ENCODE peak calls at places on chromosomes 2 and 18, in four cellular contexts. A is A549, Q is K562, R is H1. F is an unnamed sample.

GRCh38 chr2:100610381-100610831 is 47.6 kb downstream of the PDCL3 start:
- DNase-seq in A (peak; percentile 81), R (peak; percentile 85), Q (peak; percentile 68), F (peak; percentile 36)

GRCh38 chr2:59034791-59035190 is 793.7 kb upstream of the FANCL start:
- DNase-seq in Q (no peak), R (no peak), A (no peak), F (no peak)

GRCh38 chr2:99879481-99879880 is 262.9 kb downstream of the AFF3 start:
- DNase-seq in A (no peak), R (no peak), Q (no peak), F (no peak)

GRCh38 chr2:150938586-150938985 is 323.1 kb downstream of the RBM43 start:
- DNase-seq in A (no peak), Q (no peak), R (no peak), F (no peak)

GRCh38 chr18:7202119-7202680 is 28.7 kb upstream of the LRRC30 start:
- DNase-seq in A (no peak), R (no peak), Q (no peak), F (no peak)

GRCh38 chr2:196592912-196593881 is 46.3 kb upstream of the CCDC150 start:
- DNase-seq in R (peak; percentile 77), A (peak; percentile 60), Q (no peak), F (no peak)

GRCh38 chr2:19876751-19877150 is 25.0 kb downstream of the TTC32 start:
- DNase-seq in A (no peak), Q (no peak), R (no peak), F (no peak)

GRCh38 chr2:45647346-45647745 is 4.1 kb upstream of the PRKCE start:
- DNase-seq in A (no peak), R (no peak), Q (no peak), F (no peak)

GRCh38 chr2:72722492-72723090 is 103.2 kb downstream of the EXOC6B start:
- DNase-seq in Q (no peak), A (no peak), R (no peak), F (peak; percentile 53)

GRCh38 chr2:29749041-29749440 is 172.3 kb downstream of the ALK start:
- DNase-seq in Q (no peak), R (no peak), A (no peak), F (no peak)

GRCh38 chr2:175309799-175310198 is 128.3 kb upstream of the ATP5MC3 start:
- DNase-seq in R (peak; percentile 54), Q (peak; percentile 68), A (peak; percentile 22), F (peak; percentile 27)

GRCh38 chr2:241673797-241674725 is 12.6 kb downstream of the DTYMK start:
- DNase-seq in A (peak; percentile 50), Q (peak; percentile 22), R (peak; percentile 63), F (peak; percentile 28)

GRCh38 chr18:42473611-42474010 is 518.6 kb downstream of the PIK3C3 start:
- DNase-seq in R (no peak), Q (no peak), A (no peak), F (no peak)

GRCh38 chr2:169363027-169363569 is 764 bp upstream of the LRP2 start:
- DNase-seq in R (no peak), Q (no peak), A (no peak), F (no peak)

GRCh38 chr2:74094291-74094690 is 53.4 kb downstream of the BOLA3 start:
- DNase-seq in R (no peak), Q (no peak), A (no peak), F (no peak)

GRCh38 chr18:73136134-73136533 is 268.3 kb upstream of the NETO1 start:
- DNase-seq in A (peak; percentile 2), Q (no peak), R (no peak), F (peak; percentile 3)

GRCh38 chr18:66495844-66496243 is 108.0 kb downstream of the CDH19 start:
- DNase-seq in R (peak; percentile 85), Q (peak; percentile 2), A (no peak), F (peak; percentile 62)

GRCh38 chr2:164061129-164061746 is 325.4 kb upstream of the FIGN start:
- DNase-seq in A (peak; percentile 5), Q (peak; percentile 6), R (peak; percentile 85), F (peak; percentile 53)

GRCh38 chr2:109633284-109633961 is 19.3 kb downstream of the SOWAHC start:
- DNase-seq in A (no peak), R (no peak), Q (no peak), F (no peak)

GRCh38 chr2:128791120-128791982 is 472.7 kb upstream of the HS6ST1 start:
- DNase-seq in A (no peak), Q (no peak), R (peak; percentile 47), F (no peak)

GRCh38 chr2:128485761-128486639 is 167.3 kb upstream of the HS6ST1 start:
- DNase-seq in A (no peak), Q (no peak), R (no peak), F (no peak)

GRCh38 chr18:48785686-48786470 is 164.9 kb downstream of the SMAD7 start:
- DNase-seq in A (no peak), Q (no peak), R (no peak), F (no peak)

GRCh38 chr2:231250146-231250545 is 51.7 kb downstream of the ARMC9 start:
- DNase-seq in A (no peak), R (no peak), Q (no peak), F (no peak)

GRCh38 chr2:150046211-150046610 is 441.3 kb downstream of the RND3 start:
- DNase-seq in A (no peak), Q (no peak), R (no peak), F (no peak)

GRCh38 chr18:23049698-23050373 is 85.4 kb upstream of the CABLES1 start:
- DNase-seq in A (no peak), Q (no peak), R (no peak), F (no peak)

GRCh38 chr2:156728328-156728727 is 292.1 kb downstream of the GPD2 start:
- DNase-seq in Q (no peak), A (no peak), R (no peak), F (no peak)

GRCh38 chr2:290090-290722 is 2.3 kb upstream of the ALKAL2 start:
- DNase-seq in Q (peak; percentile 82), R (peak; percentile 81), A (peak; percentile 74), F (peak; percentile 76)

GRCh38 chr18:35941299-35941698 is 31.2 kb upstream of the RMP24 start:
- DNase-seq in Q (no peak), R (no peak), A (no peak), F (no peak)

GRCh38 chr2:27262379-27263286 is at the start of gene SLC30A3:
- DNase-seq in A (peak; percentile 94), Q (peak; percentile 94), R (peak; percentile 80), F (no peak)

GRCh38 chr2:68404164-68404563 is 39.1 kb downstream of the PLEK start:
- DNase-seq in R (no peak), A (no peak), Q (no peak), F (no peak)

GRCh38 chr2:68404901-68405799 is 40.1 kb downstream of the PLEK start:
- DNase-seq in Q (no peak), A (no peak), R (no peak), F (no peak)

GRCh38 chr2:68403199-68403644 is 38.1 kb downstream of the PLEK start:
- DNase-seq in Q (peak; percentile 49), A (no peak), R (no peak), F (no peak)
- TF ChIP-seq RNF2 in Q (no peak), A (no peak), R (no peak), F (no peak)

GRCh38 chr2:55811048-55811447 is 112.5 kb downstream of the EFEMP1 start:
- DNase-seq in A (no peak), R (no peak), Q (no peak), F (no peak)

GRCh38 chr2:55807900-55808299 is 114.3 kb upstream of the PNPT1 start:
- DNase-seq in A (no peak), Q (no peak), R (no peak), F (no peak)

GRCh38 chr2:55805662-55806061 is 112.0 kb upstream of the PNPT1 start:
- DNase-seq in A (no peak), R (no peak), Q (no peak), F (no peak)

GRCh38 chr2:55809875-55810620 is 113.5 kb downstream of the EFEMP1 start:
- DNase-seq in R (no peak), A (no peak), Q (no peak), F (no peak)

DNA sequence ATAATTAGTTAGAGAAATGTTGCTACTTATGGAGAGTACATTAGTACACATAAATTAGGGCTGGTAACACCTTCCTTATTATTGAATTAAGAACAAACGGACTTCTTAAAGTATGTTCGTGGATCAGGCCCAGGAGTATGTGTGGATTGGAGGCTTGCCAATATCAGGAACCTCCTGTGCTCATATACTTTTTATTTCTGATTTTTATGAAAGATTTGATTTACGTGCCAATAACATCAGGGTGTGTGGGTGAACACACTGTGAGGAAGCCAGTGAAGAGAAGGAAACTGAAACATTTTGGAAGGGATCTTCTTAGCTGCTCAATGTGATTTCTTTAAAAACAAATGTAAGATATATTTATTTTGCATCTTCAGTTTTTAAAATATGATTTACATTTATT is 113.0 kb downstream of the EFEMP1 start:
- DNase-seq in R (no peak), Q (no peak), A (no peak), F (no peak)
- TF ChIP-seq RFX5 in R (no peak), Q (no peak), A (no peak), F (no peak)

GRCh38 chr2:71466301-71467179 is 13.2 kb downstream of the DYSF start:
- DNase-seq in R (peak; percentile 72), Q (no peak), A (peak; percentile 46), F (no peak)
- TF ChIP-seq RNF2 in R (no peak), Q (no peak), A (no peak), F (no peak)

GRCh38 chr2:146734042-146734715 is 1110.7 kb upstream of the ACVR2A start:
- DNase-seq in R (no peak), A (peak; percentile 12), Q (peak; percentile 7), F (peak; percentile 62)
- TF ChIP-seq RFX5 in R (no peak), A (no peak), Q (no peak), F (no peak)

GRCh38 chr18:12092398-12093229 is 1.0 kb upstream of the ANKRD62 start:
- DNase-seq in Q (peak; percentile 48), A (peak; percentile 41), R (peak; percentile 61), F (peak; percentile 60)
- TF ChIP-seq RNF2 in Q (no peak), A (no peak), R (no peak), F (no peak)

GRCh38 chr18:9643549-9643948 is 29.2 kb upstream of the PPP4R1 start:
- DNase-seq in A (peak; percentile 78), R (no peak), Q (no peak), F (peak; percentile 75)

GRCh38 chr18:9638886-9639285 is 24.5 kb upstream of the PPP4R1 start:
- DNase-seq in A (no peak), Q (no peak), R (no peak), F (no peak)

GRCh38 chr18:9648431-9649163 is 34.2 kb upstream of the PPP4R1 start:
- DNase-seq in A (no peak), Q (no peak), R (no peak), F (no peak)

GRCh38 chr18:9647496-9648323 is 33.4 kb upstream of the PPP4R1 start:
- DNase-seq in A (no peak), R (no peak), Q (no peak), F (peak; percentile 54)

GRCh38 chr18:9642799-9643445 is 28.6 kb upstream of the PPP4R1 start:
- DNase-seq in Q (no peak), A (no peak), R (no peak), F (no peak)
- TF ChIP-seq RFX5 in Q (no peak), A (no peak), R (no peak), F (no peak)

DNA sequence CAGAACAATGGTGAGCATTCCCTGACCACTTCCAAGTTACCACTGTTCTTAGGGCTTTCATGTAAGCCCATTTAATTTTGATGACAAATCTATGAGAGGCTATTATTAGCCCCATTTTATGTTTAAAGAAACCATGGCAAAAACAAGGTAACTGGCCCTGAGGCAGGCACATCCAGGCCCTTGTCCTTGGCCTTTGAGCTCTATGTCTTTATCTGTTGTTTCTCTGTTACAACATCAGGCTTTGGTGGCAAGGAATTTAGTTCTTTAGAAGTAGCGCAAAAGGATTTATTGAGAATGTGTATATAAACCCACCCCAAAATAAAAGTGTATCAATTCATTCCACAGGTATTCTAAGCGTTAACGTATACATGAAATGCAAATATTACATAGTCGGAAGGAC is 257.1 kb downstream of the HNMT start:
- DNase-seq in Q (no peak), A (no peak), R (no peak), F (peak; percentile 45)
- TF ChIP-seq RNF2 in Q (no peak), A (no peak), R (no peak), F (no peak)

F was measured in HepG2.